ENCODE peak calls at places on chromosomes 3 and 15, in eight cellular contexts. C is MM.1S, N is tibial nerve, G is heart left ventricle, K is HCT116, T is progenitor cell of endocrine pancreas, O is GM13976, S is IMR-90. X is an unnamed sample.

GRCh38 chr3:132550579-132551305 is 46.3 kb upstream of the ACKR4 start:
- DNase-seq in K (no peak), O (no peak), S (peak; percentile 26), T (no peak), N (no peak), G (no peak), C (peak; percentile 33), X (no peak)

GRCh38 chr15:100651253-100651652 is 48.9 kb downstream of the ASB7 start:
- DNase-seq in C (no peak), N (no peak), O (no peak), G (no peak), T (no peak), K (no peak), S (peak; percentile 46), X (no peak)

GRCh38 chr15:61099030-61099800 is 129.9 kb downstream of the RORA start:
- DNase-seq in S (peak; percentile 35), T (no peak), K (no peak), N (no peak), C (no peak), G (no peak), O (no peak), X (no peak)

GRCh38 chr15:70802629-70803028 is 39.3 kb upstream of the UACA start:
- DNase-seq in K (no peak), O (no peak), T (no peak), N (no peak), S (peak; percentile 91), G (no peak), C (no peak), X (no peak)

GRCh38 chr15:51193526-51193925 is 98.8 kb upstream of the TNFAIP8L3 start:
- DNase-seq in N (no peak), G (no peak), T (no peak), O (no peak), C (no peak), S (no peak), K (no peak), X (no peak)

GRCh38 chr3:124688580-124689454 is 41.4 kb upstream of the UMPS start:
- DNase-seq in K (peak; percentile 69), N (peak; percentile 67), S (peak; percentile 78), T (peak; percentile 70), C (peak; percentile 80), G (peak; percentile 76), O (peak; percentile 79), X (peak; percentile 36)

GRCh38 chr15:79007066-79007465 is 62.2 kb upstream of the CTSH start:
- DNase-seq in T (peak; percentile 55), C (peak; percentile 23), N (peak; percentile 68), K (peak; percentile 57), S (peak; percentile 50), G (peak; percentile 40), O (peak; percentile 49), X (peak; percentile 34)

GRCh38 chr3:193782280-193782654 is 189.3 kb downstream of the OPA1 start:
- DNase-seq in G (no peak), S (no peak), O (no peak), K (peak; percentile 80), N (no peak), C (no peak), T (peak; percentile 38), X (no peak)

GRCh38 chr3:183494341-183494740 is 61.2 kb downstream of the KLHL6 start:
- DNase-seq in T (no peak), G (no peak), C (no peak), N (no peak), O (no peak), S (no peak), K (no peak), X (no peak)

GRCh38 chr3:113169876-113170452 is 41.4 kb upstream of the BOC start:
- DNase-seq in O (no peak), S (no peak), G (no peak), K (no peak), C (no peak), N (no peak), T (no peak), X (no peak)
- TF ChIP-seq CTCF in O (no peak), S (no peak), G (no peak), K (no peak), C (no peak), N (no peak), T (no peak), X (no peak)

GRCh38 chr3:74135808-74136207 is 478.7 kb downstream of the CNTN3 start:
- DNase-seq in C (no peak), S (no peak), K (no peak), N (no peak), O (no peak), G (no peak), T (no peak), X (no peak)

GRCh38 chr3:74145277-74145676 is 469.2 kb downstream of the CNTN3 start:
- DNase-seq in C (no peak), N (no peak), O (no peak), G (no peak), T (no peak), K (no peak), S (no peak), X (no peak)

GRCh38 chr3:74137790-74138189 is 476.7 kb downstream of the CNTN3 start:
- DNase-seq in C (no peak), O (no peak), K (no peak), N (no peak), T (no peak), G (no peak), S (no peak), X (no peak)

GRCh38 chr3:74139648-74140047 is 474.8 kb downstream of the CNTN3 start:
- DNase-seq in N (no peak), O (no peak), T (no peak), C (peak; percentile 36), S (no peak), K (no peak), G (no peak), X (no peak)
- TF ChIP-seq CTCF in N (no peak), O (no peak), T (peak; percentile 33), C (peak; percentile 26), S (peak; percentile 30), K (no peak), G (no peak), X (no peak)

DNA sequence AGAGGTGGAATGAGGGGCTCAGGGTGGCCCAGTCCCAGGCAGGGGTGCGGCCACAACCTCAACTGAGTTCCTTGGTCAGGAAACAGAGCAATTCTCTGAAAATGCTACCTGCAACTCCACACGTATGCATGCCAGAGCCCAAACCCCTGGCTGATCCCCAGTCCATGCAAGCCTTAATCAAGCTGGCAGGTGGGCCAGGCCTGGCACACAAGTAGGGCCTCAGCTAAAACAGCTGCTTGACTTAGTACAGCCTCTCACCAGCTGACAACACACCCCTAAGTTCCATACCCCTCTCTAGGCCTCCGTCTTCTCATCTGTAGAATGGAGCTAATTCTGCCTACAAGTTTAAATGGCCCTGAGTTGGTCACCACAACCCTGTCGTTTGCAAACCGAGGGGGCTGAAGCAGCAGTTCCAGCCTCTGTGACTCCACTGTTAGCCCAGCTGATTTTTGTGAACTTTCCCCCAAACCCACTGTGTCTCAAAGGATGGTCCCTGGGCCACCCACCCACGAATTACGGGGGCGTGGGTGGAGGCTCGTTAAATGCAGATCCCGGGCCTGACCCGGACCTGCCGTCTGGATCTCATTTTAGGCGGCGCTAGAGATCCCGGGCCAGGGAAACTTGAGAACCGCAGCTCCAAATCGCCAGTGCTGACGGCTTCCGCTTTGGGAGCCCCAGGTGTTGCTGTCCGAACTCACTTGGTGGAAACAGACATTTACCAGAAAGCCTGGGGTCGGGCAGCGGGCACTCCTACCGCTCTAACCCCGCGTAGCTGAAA is 927 bp downstream of the CHDH start:
- DNase-seq in G (peak; percentile 37), N (peak; percentile 34), S (peak; percentile 13), O (peak; percentile 61), K (peak; percentile 49), T (no peak), C (peak; percentile 73), X (no peak)
- TF ChIP-seq CTCF in G (no peak), N (peak; percentile 17), S (peak; percentile 11), O (no peak), K (peak; percentile 59), T (peak; percentile 47), C (peak; percentile 44), X (no peak)

DNA sequence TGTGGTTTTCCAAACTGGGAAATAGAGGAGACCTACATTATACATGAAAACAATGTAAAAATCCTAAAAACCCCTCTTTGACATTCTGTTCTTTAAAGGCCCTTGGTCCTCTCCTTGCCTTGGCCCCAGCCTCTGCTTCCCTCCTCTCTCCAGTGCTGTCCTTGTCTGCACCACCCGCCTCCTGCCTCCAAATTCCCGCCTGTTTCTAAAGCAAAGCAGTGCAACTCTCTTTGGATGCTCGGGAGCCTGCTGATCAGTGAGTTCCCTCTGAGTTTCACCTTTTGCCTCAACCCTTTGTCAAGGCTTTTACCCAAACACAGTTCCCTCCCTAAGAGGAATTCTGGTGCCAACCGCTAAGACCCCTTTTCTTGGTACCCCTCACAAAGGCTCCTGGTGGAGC is 8.0 kb downstream of the ANKDD1A start:
- DNase-seq in C (no peak), K (no peak), O (no peak), T (no peak), N (no peak), S (no peak), G (no peak), X (no peak)
- TF ChIP-seq CTCF in C (no peak), K (no peak), O (no peak), T (no peak), N (no peak), S (no peak), G (no peak), X (no peak)

DNA sequence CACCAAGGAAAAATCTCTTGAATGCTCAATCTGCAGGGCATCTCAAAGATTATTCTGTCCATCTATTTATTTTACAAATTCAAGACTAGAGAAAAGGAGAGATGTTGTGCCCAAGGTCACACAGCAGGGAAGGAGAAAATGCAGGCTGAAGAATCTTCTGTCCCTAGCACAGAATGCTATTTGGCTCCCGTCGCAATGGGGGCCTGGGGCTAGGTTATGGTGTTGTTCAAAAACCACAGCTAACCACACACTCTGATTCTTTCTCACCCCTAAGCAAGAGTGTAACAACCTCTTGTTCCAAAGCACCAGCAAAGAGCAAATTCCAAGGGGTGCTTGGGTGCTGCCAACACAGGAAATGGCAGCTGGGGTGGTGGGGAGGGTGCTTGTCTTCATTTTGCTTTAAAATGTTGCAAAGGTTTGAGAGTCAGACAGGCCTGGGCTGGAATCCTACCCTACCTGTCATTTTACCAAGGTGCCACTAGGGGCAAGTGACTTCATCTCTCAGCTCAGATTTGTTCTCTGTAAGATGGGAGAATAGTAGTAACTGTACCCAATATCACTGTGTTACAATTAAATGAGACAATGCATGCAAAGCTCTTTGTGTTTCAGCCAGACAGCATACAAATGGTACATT is 112.5 kb downstream of the ADAMTS9 start:
- DNase-seq in C (peak; percentile 32), S (peak; percentile 18), N (no peak), O (peak; percentile 27), G (no peak), T (no peak), K (peak; percentile 13), X (no peak)
- TF ChIP-seq CTCF in C (peak; percentile 49), S (peak; percentile 32), N (peak; percentile 37), O (no peak), G (peak; percentile 27), T (peak; percentile 61), K (peak; percentile 66), X (no peak)

GRCh38 chr15:53202876-53203275 is 412.7 kb upstream of the ONECUT1 start:
- DNase-seq in S (no peak), N (no peak), O (no peak), G (no peak), K (no peak), T (no peak), C (no peak), X (no peak)

GRCh38 chr15:53196235-53196634 is 406.1 kb upstream of the ONECUT1 start:
- DNase-seq in T (no peak), K (no peak), S (no peak), N (no peak), O (no peak), G (no peak), C (no peak), X (no peak)

GRCh38 chr15:53193149-53193548 is 403.0 kb upstream of the ONECUT1 start:
- DNase-seq in O (peak; percentile 21), S (no peak), N (no peak), G (no peak), T (no peak), K (no peak), C (peak; percentile 31), X (no peak)

GRCh38 chr15:53197426-53197839 is 407.3 kb upstream of the ONECUT1 start:
- DNase-seq in K (peak; percentile 24), G (peak; percentile 33), T (peak; percentile 69), O (peak; percentile 68), S (peak; percentile 2), C (peak; percentile 56), N (peak; percentile 27), X (no peak)
- TF ChIP-seq CTCF in K (peak; percentile 81), G (peak; percentile 70), T (peak; percentile 98), O (peak; percentile 91), S (peak; percentile 60), C (peak; percentile 76), N (peak; percentile 81), X (no peak)